ENCODE peak calls at places on chromosomes 16 and 17, in nine cellular contexts. Y, T, A, U, M, H, Z, D and F are unnamed samples.

GRCh38 chr16:85303354-85303883 is 191.1 kb upstream of the CIBAR2 start:
- DNase-seq in Y (no peak), T (no peak), A (peak), U (peak), M (peak), H (peak), Z (peak), D (no peak), F (peak)

GRCh38 chr17:57629470-57629869 is 115.6 kb downstream of the CCDC182 start:
- DNase-seq in Y (no peak), T (peak), A (no peak), U (no peak), M (no peak), H (no peak), Z (no peak), D (no peak), F (no peak)

GRCh38 chr16:27446721-27447120 is 44.7 kb downstream of the IL21R start:
- DNase-seq in Y (no peak), T (no peak), A (no peak), U (no peak), M (no peak), H (peak), Z (no peak), D (no peak), F (no peak)

GRCh38 chr16:81600275-81600674 is 155.7 kb downstream of the CMIP start:
- DNase-seq in Y (peak), T (peak), A (no peak), U (peak), M (no peak), H (no peak), Z (peak), D (peak), F (no peak)

GRCh38 chr17:46977348-46977747 is 1.7 kb downstream of the RPRML start:
- DNase-seq in Y (no peak), T (no peak), A (no peak), U (no peak), M (no peak), H (no peak), Z (peak), D (no peak), F (no peak)

GRCh38 chr16:53224932-53225533 is 170.2 kb downstream of the CHD9 start:
- DNase-seq in Y (peak), T (peak), A (no peak), U (no peak), M (no peak), H (no peak), Z (no peak), D (no peak), F (no peak)

GRCh38 chr16:16992986-16993783 is 477.6 kb downstream of the XYLT1 start:
- DNase-seq in Y (no peak), T (no peak), A (no peak), U (no peak), M (no peak), H (peak), Z (no peak), D (no peak), F (no peak)

GRCh38 chr16:53123753-53124152 is 69.0 kb downstream of the CHD9 start:
- DNase-seq in Y (peak), T (no peak), A (no peak), U (no peak), M (no peak), H (no peak), Z (peak), D (no peak), F (no peak)

GRCh38 chr17:79919164-79919585 is 79.9 kb upstream of the CBX4 start:
- DNase-seq in Y (peak), T (peak), A (peak), U (no peak), M (no peak), H (no peak), Z (no peak), D (peak), F (no peak)

GRCh38 chr16:58515871-58516767 is 802 bp downstream of the SETD6 start:
- DNase-seq in Y (no peak), T (no peak), A (peak), U (no peak), M (no peak), H (peak), Z (no peak), D (peak), F (no peak)

GRCh38 chr16:89122322-89122831 is 28.7 kb downstream of the ACSF3 start:
- DNase-seq in Y (no peak), T (no peak), A (peak), U (no peak), M (no peak), H (peak), Z (no peak), D (no peak), F (no peak)

GRCh38 chr17:81731271-81731670 is 19.2 kb downstream of the SLC25A10 start:
- DNase-seq in Y (peak), T (peak), A (no peak), U (no peak), M (no peak), H (no peak), Z (peak), D (peak), F (no peak)

GRCh38 chr16:21646721-21647561 is 5.5 kb downstream of the IGSF6 start:
- DNase-seq in Y (no peak), T (no peak), A (no peak), U (no peak), M (peak), H (peak), Z (no peak), D (no peak), F (peak)

GRCh38 chr17:47615766-47616424 is 33.8 kb upstream of the KPNB1 start:
- DNase-seq in Y (peak), T (peak), A (no peak), U (no peak), M (no peak), H (no peak), Z (peak), D (peak), F (no peak)

GRCh38 chr17:46764709-46765401 is 53.6 kb downstream of the WNT3 start:
- DNase-seq in Y (peak), T (peak), A (peak), U (peak), M (no peak), H (no peak), Z (peak), D (peak), F (no peak)

GRCh38 chr16:4561565-4561964 is 5.4 kb downstream of the C16orf96 start:
- DNase-seq in Y (no peak), T (no peak), A (no peak), U (no peak), M (no peak), H (no peak), Z (no peak), D (no peak), F (no peak)

GRCh38 chr17:83024205-83024971 is 55.0 kb upstream of the METRNL start:
- DNase-seq in Y (no peak), T (no peak), A (no peak), U (no peak), M (peak), H (peak), Z (no peak), D (no peak), F (no peak)

GRCh38 chr17:35052240-35052608 is 11.3 kb downstream of the RFFL start:
- DNase-seq in Y (no peak), T (peak), A (no peak), U (no peak), M (no peak), H (no peak), Z (peak), D (no peak), F (no peak)

GRCh38 chr17:63694974-63695773 is 4.8 kb downstream of the LIMD2 start:
- DNase-seq in Y (no peak), T (no peak), A (no peak), U (no peak), M (no peak), H (no peak), Z (no peak), D (no peak), F (no peak)